ENCODE peak calls at places on chromosomes 2 and 18, in eight cellular contexts. Z is fibroblast of mammary gland, M is OCI-LY7, I is BE2C, A is fibroblast of lung, E is tibial artery, H is HL-60, N is endodermal cell. B is an unnamed sample.

GRCh38 chr2:235634435-235635152 is 140.8 kb downstream of the AGAP1 start:
- DNase-seq in E (no peak), H (no peak), M (no peak), Z (no peak), N (no peak), I (no peak), A (no peak), B (no peak)

GRCh38 chr18:58495202-58495601 is 133.7 kb downstream of the ALPK2 start:
- DNase-seq in Z (peak; percentile 66), N (no peak), E (no peak), M (no peak), H (no peak), I (no peak), A (peak; percentile 27), B (no peak)

GRCh38 chr2:191846787-191847620 is at the start of gene CAVIN2:
- DNase-seq in N (no peak), H (no peak), E (peak; percentile 75), A (peak; percentile 96), M (no peak), Z (peak; percentile 86), I (no peak), B (peak; percentile 89)

GRCh38 chr2:105749583-105750399 is 5.1 kb downstream of the NCK2 start:
- DNase-seq in Z (peak; percentile 68), H (no peak), E (no peak), N (peak; percentile 26), I (no peak), A (peak; percentile 57), M (no peak), B (no peak)

GRCh38 chr2:84906900-84907714 is 1.7 kb downstream of the TMSB10 start:
- DNase-seq in E (peak; percentile 81), N (peak; percentile 85), H (peak; percentile 58), I (peak; percentile 9), A (peak; percentile 93), M (peak; percentile 74), Z (peak; percentile 91), B (peak; percentile 91)

GRCh38 chr2:141911485-141912066 is 219.2 kb downstream of the LRP1B start:
- DNase-seq in H (no peak), A (peak; percentile 42), Z (peak; percentile 24), E (no peak), I (peak; percentile 41), M (peak; percentile 41), N (peak; percentile 83), B (peak; percentile 50)

GRCh38 chr2:190107409-190107808 is 44.9 kb upstream of the MSTN start:
- DNase-seq in H (no peak), I (no peak), A (no peak), M (no peak), E (no peak), N (no peak), Z (no peak), B (no peak)

GRCh38 chr2:171200469-171200868 is 39.8 kb upstream of the TLK1 start:
- DNase-seq in A (no peak), Z (no peak), H (no peak), E (no peak), N (no peak), I (no peak), M (no peak), B (no peak)

GRCh38 chr2:58515827-58516574 is 274.9 kb upstream of the FANCL start:
- DNase-seq in Z (peak; percentile 7), E (no peak), M (peak; percentile 9), A (peak; percentile 9), I (no peak), H (no peak), N (no peak), B (peak; percentile 41)

GRCh38 chr18:47944972-47945843 is 14.7 kb upstream of the SMAD2 start:
- DNase-seq in N (no peak), H (no peak), A (peak; percentile 9), Z (peak; percentile 75), M (no peak), I (no peak), E (no peak), B (peak; percentile 97)

GRCh38 chr2:75737961-75738360 is 27.2 kb upstream of the GCFC2 start:
- DNase-seq in E (no peak), N (no peak), M (no peak), Z (no peak), A (no peak), I (no peak), H (no peak), B (no peak)

GRCh38 chr18:53603281-53603680 is 621.2 kb downstream of the MBD2 start:
- DNase-seq in Z (no peak), I (no peak), H (no peak), M (no peak), A (no peak), N (no peak), E (no peak), B (no peak)

GRCh38 chr18:68992719-68993482 is 195.0 kb downstream of the CCDC102B start:
- DNase-seq in E (no peak), M (no peak), A (no peak), I (peak; percentile 33), N (peak; percentile 57), H (no peak), Z (no peak), B (no peak)

GRCh38 chr2:71609441-71609840 is 156.1 kb downstream of the DYSF start:
- DNase-seq in I (no peak), Z (no peak), E (peak; percentile 27), H (no peak), A (no peak), M (no peak), N (peak; percentile 13), B (peak; percentile 22)

GRCh38 chr2:128791120-128791982 is 472.7 kb upstream of the HS6ST1 start:
- DNase-seq in E (no peak), I (no peak), H (no peak), M (no peak), Z (no peak), A (no peak), N (peak; percentile 37), B (no peak)

GRCh38 chr2:128793414-128793813 is 474.7 kb upstream of the HS6ST1 start:
- DNase-seq in H (no peak), I (no peak), N (peak; percentile 22), M (no peak), Z (no peak), E (no peak), A (no peak), B (no peak)

GRCh38 chr2:128792476-128793054 is 473.9 kb upstream of the HS6ST1 start:
- DNase-seq in Z (no peak), N (peak; percentile 12), E (no peak), I (no peak), A (no peak), M (no peak), H (no peak), B (no peak)

GRCh38 chr2:128790541-128790944 is 471.9 kb upstream of the HS6ST1 start:
- DNase-seq in A (no peak), E (no peak), I (no peak), N (no peak), Z (no peak), H (no peak), M (no peak), B (no peak)

DNA sequence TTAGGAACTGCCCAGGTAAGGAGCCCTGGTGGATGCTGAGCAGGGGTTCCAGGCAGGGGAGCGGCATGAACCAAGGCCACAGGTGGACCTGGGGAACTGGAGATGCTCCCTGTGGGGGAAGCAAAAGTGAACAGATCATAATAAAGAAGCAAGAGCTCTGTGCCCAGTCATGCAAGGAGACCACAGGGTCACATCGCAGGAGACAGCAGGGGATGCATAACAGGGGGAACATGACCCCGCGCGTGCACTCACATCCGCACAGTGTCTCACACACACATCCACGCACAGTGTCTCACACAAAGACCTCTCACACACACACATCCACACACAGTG is 473.3 kb upstream of the HS6ST1 start:
- DNase-seq in I (no peak), E (no peak), Z (no peak), A (no peak), M (no peak), N (no peak), H (no peak), B (no peak)
- TF ChIP-seq CTCF in I (no peak), E (no peak), Z (no peak), A (no peak), M (no peak), N (no peak), H (no peak), B (no peak)

GRCh38 chr2:174342600-174343342 is 8.0 kb downstream of the SP9 start:
- DNase-seq in N (peak; percentile 68), I (no peak), A (no peak), Z (no peak), E (no peak), H (no peak), M (peak; percentile 43), B (no peak)
- H3K4me3 ChIP-seq in N (peak overlapping the region; percentile 72), I (no peak overlapping the region), A (no peak overlapping the region), Z (no peak overlapping the region), E (no peak overlapping the region), H (peak overlapping the region; percentile 25), M (peak overlapping the region; percentile 49), B (no peak overlapping the region)

DNA sequence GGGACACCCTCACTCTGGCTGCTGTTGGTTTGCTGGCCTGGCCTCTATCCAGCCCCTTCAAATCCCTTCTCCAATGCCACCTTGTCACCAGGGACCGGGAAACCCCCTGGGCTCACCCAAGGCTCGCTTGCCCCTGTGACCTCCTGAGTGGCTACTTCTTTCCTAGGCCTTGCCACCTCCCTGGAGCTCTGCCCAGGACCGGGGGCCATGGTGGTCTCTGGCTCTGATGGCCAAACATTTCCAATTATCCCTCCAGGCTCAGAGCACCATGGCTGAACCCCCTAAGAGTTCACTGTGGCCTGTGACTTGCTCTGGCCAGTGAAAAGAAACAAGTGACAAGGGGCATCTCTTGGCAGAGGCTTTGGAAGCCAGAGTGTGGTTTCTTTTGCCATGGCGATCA is 237.6 kb downstream of the TFCP2L1 start:
- DNase-seq in A (no peak), E (peak; percentile 53), N (no peak), I (no peak), H (no peak), Z (no peak), M (no peak), B (no peak)
- TF ChIP-seq CTCF in A (no peak), E (no peak), N (no peak), I (no peak), H (no peak), Z (no peak), M (no peak), B (no peak)

DNA sequence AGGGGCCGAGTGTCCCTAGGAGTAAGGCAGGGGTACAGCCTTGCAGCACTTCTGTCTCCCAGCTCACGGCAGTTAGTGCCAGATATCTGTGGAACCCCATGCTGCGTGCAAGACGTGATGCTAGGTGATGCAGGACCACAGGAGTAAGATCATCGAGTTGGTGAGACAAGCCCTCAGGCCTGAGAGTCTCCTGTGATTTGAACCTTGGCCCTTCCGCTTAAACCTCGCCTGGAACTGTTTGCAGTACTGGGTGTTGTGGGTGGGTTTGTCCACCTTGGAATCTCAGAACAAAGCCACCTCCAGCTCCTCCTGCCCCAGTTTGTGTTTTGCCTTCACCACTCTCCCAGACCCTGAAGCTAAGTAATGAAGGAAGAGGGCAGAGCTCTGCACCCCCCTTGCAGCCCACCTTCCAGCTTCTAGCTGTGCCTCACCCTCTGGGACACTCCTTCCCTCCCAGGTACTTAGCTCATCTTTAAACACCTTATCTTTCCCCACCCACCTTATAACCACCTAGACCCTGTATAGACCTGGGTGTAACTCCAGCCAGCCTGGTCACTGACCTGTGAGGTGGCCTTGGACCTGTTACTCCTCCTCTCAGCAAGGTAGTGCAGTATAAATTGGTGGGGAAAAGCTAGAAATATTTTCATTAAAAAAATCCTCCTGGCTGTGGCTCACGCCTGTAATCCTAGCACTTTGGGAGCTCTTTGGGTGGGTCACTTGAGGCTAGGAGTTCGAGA is 6.6 kb downstream of the CNNM4 start:
- DNase-seq in N (no peak), A (no peak), Z (no peak), M (no peak), E (no peak), H (no peak), I (no peak), B (no peak)
- H3K4me3 ChIP-seq in N (no peak overlapping the region), A (no peak overlapping the region), Z (no peak overlapping the region), M (peak overlapping the region; percentile 41), E (no peak overlapping the region), H (no peak overlapping the region), I (no peak overlapping the region), B (no peak overlapping the region)

B was measured in bronchial epithelial cell.